ENCODE peak calls at places on chromosomes 13 and 19, in six cellular contexts. Z is NCI-H69; R is activated CD4-positive, alpha-beta T cell treated with anti-CD3 and anti-CD28 coated beads, Interleukin-2, amount 50 U/mL, for 24 hours; N is stimulated activated CD8-positive, alpha-beta memory T cell treated with anti-CD3 and anti-CD28 coated beads, Interleukin-15, amount 100 ng/mL, for 48 hours; V is cardiac muscle cell; P is heart right ventricle. J is an unnamed sample.
A peak's percentile ranks its signal among the peaks of the same experiment; 100 is the strongest.

GRCh38 chr19:14146789-14147216 is 10.4 kb upstream of the ASF1B start:
- DNase-seq in Z (no peak), R (no peak), N (no peak), V (no peak), P (no peak), J (no peak)

GRCh38 chr13:74870865-74871264 is 611.1 kb downstream of the TBC1D4 start:
- DNase-seq in Z (no peak), R (no peak), N (no peak), V (no peak), P (no peak), J (no peak)

GRCh38 chr13:71831716-71832115 is 35.3 kb downstream of the DACH1 start:
- DNase-seq in Z (peak; percentile 90), R (no peak), N (no peak), V (no peak), P (no peak), J (no peak)

GRCh38 chr19:8512991-8513686 is 828 bp downstream of the ZNF414 start:
- DNase-seq in Z (no peak), R (no peak), N (no peak), V (no peak), P (no peak), J (no peak)

GRCh38 chr19:18756896-18757295 is 34.2 kb downstream of the COMP start:
- DNase-seq in Z (peak; percentile 95), R (no peak), N (no peak), V (no peak), P (no peak), J (no peak)

GRCh38 chr13:100349594-100349993 is 239.0 kb downstream of the GGACT start:
- DNase-seq in Z (peak; percentile 42), R (no peak), N (no peak), V (no peak), P (no peak), J (peak; percentile 23)

GRCh38 chr19:11020982-11021759 is 60.3 kb downstream of the SMARCA4 start:
- DNase-seq in Z (no peak), R (no peak), N (no peak), V (no peak), P (no peak), J (no peak)

GRCh38 chr13:35765941-35766340 is 289.5 kb upstream of the MAB21L1 start:
- DNase-seq in Z (no peak), R (no peak), N (no peak), V (no peak), P (no peak), J (peak; percentile 68)

GRCh38 chr13:85974604-85975366 is 175.6 kb upstream of the SLITRK6 start:
- DNase-seq in Z (no peak), R (no peak), N (no peak), V (peak; percentile 79), P (no peak), J (no peak)

GRCh38 chr13:23881408-23881785 is 7.8 kb downstream of the MIPEP start:
- DNase-seq in Z (no peak), R (no peak), N (no peak), V (no peak), P (no peak), J (no peak)

GRCh38 chr19:1489463-1489971 is 633 bp downstream of the PCSK4 start:
- DNase-seq in Z (no peak), R (no peak), N (no peak), V (no peak), P (no peak), J (no peak)

GRCh38 chr13:48560657-48561337 is 27.9 kb upstream of the RCBTB2 start:
- DNase-seq in Z (no peak), R (no peak), N (no peak), V (no peak), P (no peak), J (no peak)

GRCh38 chr19:44344255-44344654 is 12.2 kb downstream of the ZNF112 start:
- DNase-seq in Z (no peak), R (no peak), N (no peak), V (no peak), P (no peak), J (no peak)

GRCh38 chr19:17336872-17337674 is at the start of gene GTPBP3:
- DNase-seq in Z (peak; percentile 100), R (peak; percentile 86), N (peak; percentile 93), V (peak; percentile 99), P (peak; percentile 94), J (peak; percentile 100)

GRCh38 chr19:3396881-3397265 is 30.5 kb downstream of the NFIC start:
- DNase-seq in Z (no peak), R (no peak), N (no peak), V (no peak), P (no peak), J (no peak)